ENCODE peak calls at places on chromosome 14, in six cellular contexts. K, T, O, G, F and J are unnamed samples.

GRCh38 chr14:38430522-38430921 is 174.6 kb upstream of the CLEC14A start:
- DNase-seq in T (no peak), O (no peak), F (no peak), K (no peak), G (no peak), J (no peak)

GRCh38 chr14:53715390-53715730 is 241.3 kb downstream of the BMP4 start:
- DNase-seq in O (no peak), K (no peak), F (no peak), G (no peak), T (no peak), J (no peak)

GRCh38 chr14:45112886-45113772 is 21.2 kb downstream of the FKBP3 start:
- DNase-seq in G (no peak), T (no peak), O (no peak), F (no peak), K (no peak), J (no peak)

GRCh38 chr14:104723651-104724406 is at the start of gene ADSS1:
- DNase-seq in O (peak; percentile 38), T (peak; percentile 74), K (no peak), F (peak; percentile 98), G (no peak), J (peak; percentile 61)

GRCh38 chr14:55131782-55132181 is 2.7 kb downstream of the LGALS3 start:
- DNase-seq in G (no peak), K (no peak), F (no peak), O (no peak), T (peak; percentile 54), J (peak; percentile 50)

GRCh38 chr14:92040431-92041040 is 677 bp upstream of the TRIP11 start:
- DNase-seq in T (peak; percentile 37), O (no peak), K (no peak), G (no peak), F (peak; percentile 47), J (no peak)

GRCh38 chr14:24437020-24437735 is 5.4 kb downstream of the SDR39U1 start:
- DNase-seq in T (no peak), F (no peak), G (peak; percentile 64), O (no peak), K (peak; percentile 60), J (peak; percentile 50)

GRCh38 chr14:24309538-24310386 is at the start of gene LTB4R2:
- DNase-seq in F (no peak), T (no peak), O (no peak), K (no peak), G (no peak), J (no peak)

GRCh38 chr14:49860988-49861387 is 8.4 kb upstream of the NEMF start:
- DNase-seq in F (no peak), O (no peak), G (no peak), K (no peak), T (no peak), J (no peak)

GRCh38 chr14:65256714-65257113 is 154.4 kb upstream of the MAX start:
- DNase-seq in G (no peak), O (no peak), T (no peak), F (no peak), K (no peak), J (no peak)

GRCh38 chr14:104086661-104087461 is 1.4 kb downstream of the ASPG start:
- DNase-seq in T (peak; percentile 35), F (peak; percentile 49), O (no peak), G (no peak), K (peak; percentile 59), J (peak; percentile 33)

GRCh38 chr14:81269100-81269978 is 48.6 kb upstream of the GTF2A1 start:
- DNase-seq in O (peak; percentile 82), K (no peak), F (peak; percentile 74), G (no peak), T (no peak), J (no peak)

GRCh38 chr14:54453252-54453651 is 12.1 kb upstream of the CNIH1 start:
- DNase-seq in F (no peak), G (no peak), O (no peak), T (no peak), K (no peak), J (no peak)

GRCh38 chr14:51020024-51020710 is 74.7 kb downstream of the TRIM9 start:
- DNase-seq in T (no peak), G (no peak), K (no peak), F (peak; percentile 73), O (no peak), J (no peak)

GRCh38 chr14:36773136-36773540 is 111.5 kb downstream of the PAX9 start:
- DNase-seq in F (no peak), K (no peak), G (no peak), O (no peak), T (no peak), J (no peak)

GRCh38 chr14:91729756-91730155 is 2.1 kb downstream of the CATSPERB start:
- DNase-seq in K (no peak), T (no peak), O (no peak), G (no peak), F (no peak), J (no peak)

GRCh38 chr14:92584856-92585255 is 71.3 kb downstream of the RIN3 start:
- DNase-seq in K (no peak), O (no peak), F (no peak), T (no peak), G (peak; percentile 58), J (no peak)

GRCh38 chr14:28119849-28120248 is 646.7 kb upstream of the FOXG1 start:
- DNase-seq in O (no peak), T (no peak), G (no peak), F (no peak), K (no peak), J (no peak)

GRCh38 chr14:22807432-22808087 is 7.7 kb downstream of the SLC7A7 start:
- DNase-seq in G (no peak), O (no peak), T (no peak), F (no peak), K (no peak), J (no peak)

GRCh38 chr14:64692597-64693350 is 11.4 kb upstream of the PLEKHG3 start:
- DNase-seq in O (no peak), G (no peak), K (peak; percentile 52), F (no peak), T (peak; percentile 68), J (no peak)

GRCh38 chr14:64910847-64911495 is 3.3 kb upstream of the CHURC1 start:
- DNase-seq in G (no peak), F (peak; percentile 35), K (no peak), T (no peak), O (no peak), J (no peak)

GRCh38 chr14:68951800-68952540 is 27.1 kb downstream of the ACTN1 start:
- DNase-seq in T (no peak), G (peak; percentile 77), F (peak; percentile 66), O (no peak), K (no peak), J (no peak)
- H3K4me3 ChIP-seq in T (peak overlapping the region; percentile 13), G (peak overlapping the region; percentile 6), F (no peak overlapping the region), O (no peak overlapping the region), K (no peak overlapping the region), J (peak overlapping the region; percentile 6)

GRCh38 chr14:100192672-100193416 is 33.4 kb upstream of the DEGS2 start:
- DNase-seq in O (peak; percentile 99), K (peak; percentile 100), G (peak; percentile 99), T (peak; percentile 100), F (peak; percentile 99), J (peak; percentile 100)
- TF ChIP-seq EP300 in O (peak; percentile 73), K (no peak), G (no peak), T (no peak), F (no peak), J (no peak)

DNA sequence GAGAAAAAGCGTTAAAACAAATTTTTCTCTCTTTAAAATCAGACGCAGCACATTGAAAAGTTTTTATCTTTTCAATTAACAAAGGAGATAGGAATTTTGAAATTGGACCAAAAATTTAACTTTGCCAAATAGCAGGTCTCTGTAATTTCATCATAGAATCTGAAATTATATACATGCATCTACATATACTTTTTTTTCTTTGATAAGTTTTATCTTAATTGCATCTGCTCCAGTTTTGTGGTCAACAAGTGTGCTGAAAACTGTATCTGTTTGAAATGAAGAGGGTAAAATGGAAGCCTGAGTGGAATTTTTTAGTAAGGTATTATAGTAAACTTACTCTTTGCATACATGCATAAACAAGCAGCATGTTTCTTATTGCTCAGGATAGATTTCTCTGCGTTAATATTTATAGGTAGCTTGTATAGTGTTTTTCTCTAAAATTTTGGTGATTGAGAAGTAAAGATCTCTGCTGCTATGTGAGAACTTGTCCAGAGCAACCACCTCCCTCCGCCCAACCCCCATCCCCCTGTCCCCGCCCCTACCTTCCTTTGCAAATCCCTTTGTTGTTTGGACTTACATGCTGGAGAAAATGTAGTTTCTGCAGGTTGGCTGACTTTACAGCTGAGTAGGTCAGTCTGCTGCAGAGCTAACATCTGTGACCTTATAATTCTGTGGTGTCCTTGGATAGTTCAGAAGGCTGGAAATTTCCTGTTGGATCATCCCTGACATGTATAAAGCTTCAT is 64.6 kb downstream of the VRK1 start:
- DNase-seq in K (no peak), O (no peak), F (no peak), G (no peak), T (no peak), J (no peak)
- H3K4me3 ChIP-seq in K (no peak overlapping the region), O (no peak overlapping the region), F (no peak overlapping the region), G (no peak overlapping the region), T (no peak overlapping the region), J (no peak overlapping the region)

DNA sequence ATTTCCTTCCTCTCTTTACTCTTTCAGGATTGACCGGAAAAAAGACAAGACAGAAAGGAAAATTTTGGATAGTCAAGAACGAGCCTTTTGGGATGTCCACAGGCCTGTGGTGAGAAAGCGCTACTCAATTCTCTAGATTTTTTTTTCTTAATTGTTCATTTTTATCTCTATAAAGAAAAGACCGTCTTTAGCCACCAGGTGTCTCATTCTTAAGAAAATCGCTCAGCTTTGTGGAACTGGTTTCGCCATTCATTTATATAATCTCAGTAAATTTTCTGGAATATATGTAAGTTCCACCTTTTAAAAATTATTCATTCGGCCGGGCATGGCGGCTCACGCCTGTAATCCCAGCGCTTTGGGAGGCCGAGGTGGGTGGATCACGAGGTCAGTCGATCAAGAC is 421.1 kb downstream of the DPF3 start:
- DNase-seq in T (no peak), K (no peak), G (no peak), F (no peak), O (no peak), J (no peak)
- TF ChIP-seq EP300 in T (no peak), K (no peak), G (no peak), F (no peak), O (no peak), J (no peak)